ENCODE peak calls at places on chromosome 12, in ten cellular contexts. O, A, I, C, W, J, H, Q, S and M are unnamed samples.

GRCh38 chr12:100359248-100359647 is 2.4 kb downstream of the SLC17A8 start:
- DNase-seq in C (no peak), W (peak), S (no peak), J (no peak), O (no peak), Q (no peak), H (no peak), I (no peak), A (no peak), M (no peak)

GRCh38 chr12:110993425-110993824 is 73.0 kb upstream of the MYL2 start:
- DNase-seq in J (peak), O (no peak), Q (no peak), S (no peak), W (no peak), A (no peak), I (no peak), C (no peak), H (peak), M (no peak)

GRCh38 chr12:50661300-50662120 is 102.4 kb upstream of the ATF1 start:
- DNase-seq in S (no peak), W (no peak), O (no peak), Q (no peak), H (no peak), I (no peak), A (no peak), C (no peak), J (no peak), M (peak)

GRCh38 chr12:89648211-89648930 is 60.3 kb downstream of the ATP2B1 start:
- DNase-seq in H (peak), C (no peak), O (peak), A (peak), Q (no peak), S (no peak), I (peak), J (no peak), W (no peak), M (peak)

GRCh38 chr12:7479784-7480183 is 23.8 kb downstream of the CD163 start:
- DNase-seq in A (no peak), W (no peak), S (no peak), Q (no peak), O (no peak), C (no peak), H (no peak), I (no peak), J (no peak), M (no peak)

GRCh38 chr12:113231275-113232231 is 10.3 kb downstream of the TPCN1 start:
- DNase-seq in S (peak), C (peak), A (peak), Q (peak), H (peak), I (no peak), J (no peak), W (no peak), O (peak), M (peak)

GRCh38 chr12:104263580-104264358 is 39.8 kb upstream of the EID3 start:
- DNase-seq in O (peak), S (no peak), W (no peak), J (no peak), I (no peak), H (no peak), C (no peak), A (peak), Q (no peak), M (peak)

GRCh38 chr12:63916561-63917476 is 72.3 kb downstream of the SRGAP1 start:
- DNase-seq in C (no peak), H (no peak), O (peak), A (peak), S (no peak), W (no peak), J (no peak), Q (no peak), I (no peak), M (peak)

GRCh38 chr12:32400114-32400672 is 835 bp downstream of the FGD4 start:
- DNase-seq in J (no peak), Q (no peak), H (no peak), W (no peak), I (peak), O (peak), C (no peak), A (no peak), S (no peak), M (peak)

GRCh38 chr12:75635606-75636444 is 124.4 kb upstream of the KRR1 start:
- DNase-seq in S (no peak), A (peak), O (peak), H (no peak), W (peak), C (no peak), Q (no peak), I (no peak), J (no peak), M (peak)

GRCh38 chr12:71415336-71416231 is 24.0 kb upstream of the LGR5 start:
- DNase-seq in S (no peak), A (peak), J (peak), O (peak), I (peak), W (no peak), H (peak), Q (no peak), C (no peak), M (peak)

GRCh38 chr12:25151476-25151875 is 43.5 kb downstream of the DNAI7 start:
- DNase-seq in W (peak), O (peak), H (no peak), Q (no peak), S (peak), A (peak), C (no peak), I (peak), J (no peak), M (peak)

DNA sequence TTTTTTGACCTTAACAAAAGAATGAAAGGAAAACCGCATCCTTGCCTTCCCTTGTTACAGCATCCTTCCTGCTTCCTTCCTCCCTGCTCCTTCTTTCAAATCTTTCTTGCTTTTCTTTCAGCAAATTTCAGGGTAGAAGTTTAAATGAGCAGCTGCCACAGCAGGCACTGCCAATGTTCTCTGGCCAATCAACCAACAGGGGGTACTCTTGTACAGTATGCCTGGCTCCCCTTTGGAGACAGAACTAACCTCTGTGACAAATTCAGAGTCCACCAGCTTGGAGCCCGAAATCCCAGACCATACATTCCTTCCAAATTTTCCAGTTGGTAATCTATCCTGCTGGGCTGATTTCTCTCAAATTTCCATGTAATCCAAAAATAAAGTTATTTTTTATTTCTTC is 609.8 kb upstream of the LMO3 start:
- DNase-seq in A (no peak), J (peak), H (peak), Q (no peak), C (no peak), W (no peak), S (no peak), I (peak), O (peak), M (no peak)
- H3K4me3 ChIP-seq in A (no peak), J (no peak), H (no peak), Q (no peak), C (no peak), W (no peak), S (no peak), I (no peak), O (no peak), M (no peak)

DNA sequence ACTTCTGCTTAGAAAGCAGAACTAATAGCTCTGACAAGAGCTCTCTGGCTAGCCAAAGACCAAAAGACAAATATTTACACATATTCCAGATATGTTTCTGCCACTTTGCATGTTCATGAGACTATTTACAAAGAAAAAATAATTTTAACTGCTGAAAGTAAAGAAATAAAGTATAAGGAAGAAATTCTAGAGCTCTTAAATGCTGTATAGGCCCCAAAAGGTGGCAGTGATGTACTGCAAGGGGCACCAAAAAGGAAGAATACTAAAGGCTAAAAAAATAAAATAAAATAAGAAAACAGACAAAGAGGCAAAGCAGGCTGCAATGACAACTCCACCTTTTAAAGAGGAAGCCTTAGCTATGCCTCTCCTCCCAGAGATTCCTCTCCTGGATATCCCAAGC is 23.0 kb downstream of the KLRK1 start:
- DNase-seq in W (peak), S (no peak), I (no peak), A (no peak), O (peak), H (no peak), J (no peak), Q (no peak), C (no peak), M (peak)
- TF ChIP-seq CTCF in W (peak), S (peak), I (peak), A (peak), O (peak), H (no peak), J (no peak), Q (no peak), C (peak), M (peak)

DNA sequence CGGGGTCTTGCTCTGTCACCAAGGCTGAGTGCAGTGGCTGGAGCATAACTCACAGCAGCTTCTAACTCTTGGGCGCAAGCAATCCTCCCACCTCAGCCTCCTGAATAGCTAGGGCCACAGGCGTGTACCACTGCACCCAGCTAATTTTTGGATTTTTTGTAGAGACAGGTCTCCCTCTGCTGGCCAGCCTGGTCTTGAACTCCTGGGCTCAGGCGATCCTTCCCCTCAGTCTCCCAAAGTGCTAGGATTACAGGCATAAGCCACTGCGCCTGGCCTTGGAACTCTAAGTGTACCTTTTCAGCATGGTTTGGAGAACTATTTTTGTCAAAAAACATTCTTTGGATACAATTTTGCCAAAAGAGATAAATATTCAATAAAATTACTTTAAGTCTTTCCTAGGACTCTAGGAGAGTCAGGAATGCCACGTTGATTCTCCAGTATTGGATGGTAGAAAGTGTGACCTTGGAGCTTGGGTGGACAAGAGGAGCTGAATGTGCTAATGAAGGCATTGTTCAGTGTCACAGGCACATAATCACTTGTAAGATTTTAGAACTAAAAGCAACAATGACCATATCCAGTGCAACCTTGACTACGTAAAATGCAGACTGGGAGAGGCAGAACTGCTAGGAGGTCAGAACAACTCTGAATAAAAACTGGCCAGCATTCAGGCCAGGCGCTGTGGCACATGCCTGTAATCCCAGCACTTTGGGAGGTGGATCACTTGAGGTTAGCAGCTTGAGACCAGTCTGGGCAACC is 2.8 kb downstream of the SRSF9 start:
- DNase-seq in W (no peak), J (peak), I (peak), H (peak), C (no peak), A (peak), S (peak), O (peak), Q (no peak), M (peak)
- H3K4me3 ChIP-seq in W (no peak), J (no peak), I (no peak), H (no peak), C (no peak), A (no peak), S (no peak), O (no peak), Q (no peak), M (no peak)

GRCh38 chr12:47746073-47746472 is 12.6 kb downstream of the RAPGEF3 start:
- DNase-seq in S (no peak), W (peak), I (no peak), Q (no peak), C (no peak), H (no peak), A (no peak), O (no peak), J (no peak), M (no peak)

GRCh38 chr12:47746523-47746922 is 12.2 kb downstream of the RAPGEF3 start:
- DNase-seq in W (peak), I (no peak), J (no peak), Q (no peak), A (no peak), O (no peak), S (no peak), C (no peak), H (no peak), M (no peak)

GRCh38 chr12:47744778-47745436 is 13.8 kb downstream of the RAPGEF3 start:
- DNase-seq in A (no peak), C (no peak), J (no peak), Q (no peak), O (no peak), S (no peak), W (peak), H (no peak), I (peak), M (no peak)

GRCh38 chr12:47744005-47744651 is 14.6 kb downstream of the RAPGEF3 start:
- DNase-seq in O (peak), W (peak), S (peak), C (peak), J (no peak), I (peak), A (no peak), H (peak), Q (no peak), M (no peak)

GRCh38 chr12:47745485-47746041 is 13.1 kb downstream of the RAPGEF3 start:
- DNase-seq in O (no peak), Q (no peak), W (peak), I (no peak), A (no peak), S (no peak), C (no peak), J (no peak), H (no peak), M (no peak)
- TF ChIP-seq CTCF in O (no peak), Q (no peak), W (no peak), I (no peak), A (no peak), S (no peak), C (no peak), J (no peak), H (no peak), M (no peak)

GRCh38 chr12:124440841-124441381 is 126.5 kb downstream of the NCOR2 start:
- DNase-seq in S (no peak), A (no peak), I (peak), O (peak), Q (no peak), W (peak), C (no peak), J (no peak), H (no peak), M (peak)
- H3K4me3 ChIP-seq in S (no peak), A (no peak), I (no peak), O (no peak), Q (no peak), W (peak), C (no peak), J (no peak), H (no peak), M (no peak)

GRCh38 chr12:57993030-57993429 is 51.7 kb downstream of the ATP23 start:
- DNase-seq in C (no peak), H (no peak), O (peak), A (peak), I (no peak), S (no peak), W (no peak), J (no peak), Q (no peak), M (peak)
- TF ChIP-seq CTCF in C (no peak), H (no peak), O (peak), A (peak), I (peak), S (peak), W (no peak), J (no peak), Q (no peak), M (peak)

DNA sequence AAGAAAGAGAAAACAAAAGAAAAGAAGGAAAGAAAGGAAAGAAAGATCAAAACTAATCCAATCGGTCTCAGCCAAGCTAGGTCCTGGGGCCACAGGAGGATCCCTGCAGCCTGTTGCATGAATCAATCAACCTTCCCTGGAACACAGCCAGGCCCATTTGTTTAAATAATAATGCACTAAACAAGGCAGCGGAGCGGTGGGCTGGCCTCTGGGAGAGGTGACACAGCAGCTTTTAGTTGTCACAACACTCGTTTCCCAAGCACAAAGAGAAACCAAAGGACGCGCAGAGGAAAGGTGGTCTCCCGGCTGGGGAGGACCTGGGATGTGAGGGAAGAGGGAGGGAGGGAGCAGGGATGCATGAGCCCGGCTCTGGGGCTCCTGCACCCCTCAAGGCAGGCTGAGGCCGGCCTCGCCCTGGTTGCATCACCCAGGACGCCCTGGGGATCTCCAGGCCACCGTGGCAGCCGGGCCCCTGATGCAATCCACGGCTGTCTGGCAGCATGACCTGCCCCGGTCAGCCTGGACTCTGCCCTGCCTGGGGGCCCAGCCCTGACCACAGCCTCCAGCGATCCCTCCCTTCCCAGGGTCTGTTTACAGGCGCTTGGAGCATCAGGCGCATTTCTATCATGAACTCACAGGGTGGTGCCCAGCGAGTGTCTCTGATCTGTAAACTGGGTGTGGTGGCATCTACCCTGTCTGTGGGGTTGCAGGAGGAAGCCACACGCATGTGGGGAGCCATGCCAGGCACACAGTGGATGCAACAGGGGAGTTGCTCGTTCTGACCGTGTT is 32.5 kb downstream of the MMP17 start:
- DNase-seq in H (peak), C (peak), I (peak), J (no peak), S (peak), A (peak), O (peak), Q (no peak), W (peak), M (peak)
- H3K4me3 ChIP-seq in H (peak), C (peak), I (no peak), J (no peak), S (no peak), A (peak), O (no peak), Q (no peak), W (peak), M (peak)